ENCODE peak calls at places on chromosomes 1 and 21, in nine cellular contexts. M is NCI-H1436; O is lower lobe of right lung; A is A549; V is H7; J is activated CD4-positive, alpha-beta T cell treated with anti-CD3 and anti-CD28 coated beads for 24 hours; S is upper lobe of right lung; K is HEK293T; H is brain microvascular endothelial cell. N is an unnamed sample.

GRCh38 chr1:224433041-224433670 is 1.4 kb downstream of the WDR26 start:
- DNase-seq in M (peak), O (peak), A (no peak), V (peak), J (no peak), S (no peak), K (peak), H (peak), N (no peak)

GRCh38 chr1:189939967-189940366 is 537.7 kb downstream of the BRINP3 start:
- DNase-seq in M (no peak), O (no peak), A (no peak), V (no peak), J (no peak), S (no peak), K (no peak), H (no peak), N (no peak)

GRCh38 chr1:56258395-56258794 is 321.0 kb downstream of the PLPP3 start:
- DNase-seq in M (no peak), O (no peak), A (no peak), V (no peak), J (no peak), S (no peak), K (no peak), H (no peak), N (no peak)

GRCh38 chr1:151130837-151131586 is 15.4 kb downstream of the SEMA6C start:
- DNase-seq in M (no peak), O (peak), A (no peak), V (peak), J (peak), S (peak), K (no peak), H (peak), N (peak)

GRCh38 chr1:67921725-67922489 is 88.6 kb upstream of the GNG12 start:
- DNase-seq in M (no peak), O (no peak), A (no peak), V (no peak), J (no peak), S (no peak), K (no peak), H (no peak), N (no peak)

GRCh38 chr1:92916899-92917298 is 44.4 kb downstream of the DIPK1A start:
- DNase-seq in M (no peak), O (no peak), A (no peak), V (no peak), J (no peak), S (no peak), K (no peak), H (no peak), N (no peak)

GRCh38 chr21:26883768-26884167 is 38.6 kb upstream of the ADAMTS1 start:
- DNase-seq in M (no peak), O (no peak), A (no peak), V (no peak), J (no peak), S (no peak), K (no peak), H (no peak), N (no peak)

GRCh38 chr1:18100493-18101063 is 7.0 kb upstream of the IGSF21 start:
- DNase-seq in M (peak), O (no peak), A (peak), V (peak), J (peak), S (no peak), K (peak), H (peak), N (no peak)

GRCh38 chr1:106564192-106564591 is 492.3 kb upstream of the PRMT6 start:
- DNase-seq in M (no peak), O (no peak), A (no peak), V (no peak), J (no peak), S (no peak), K (no peak), H (no peak), N (no peak)

GRCh38 chr1:52139817-52140540 is 1.9 kb upstream of the ZFYVE9 start:
- DNase-seq in M (no peak), O (no peak), A (no peak), V (no peak), J (no peak), S (no peak), K (no peak), H (peak), N (no peak)

GRCh38 chr1:172956871-172957270 is 93.9 kb downstream of the TNFSF18 start:
- DNase-seq in M (no peak), O (no peak), A (no peak), V (no peak), J (no peak), S (no peak), K (no peak), H (no peak), N (no peak)

GRCh38 chr1:89760496-89760895 is 60.3 kb upstream of the LRRC8D start:
- DNase-seq in M (no peak), O (no peak), A (no peak), V (no peak), J (no peak), S (no peak), K (no peak), H (no peak), N (no peak)

N was measured in type B pancreatic cell.